ENCODE peak calls at places on chromosomes 11 and 22, in four cellular contexts. Z is PC-3, D is endothelial cell, C is B cell. M is an unnamed sample.

GRCh38 chr11:64368673-64369074 is 9.7 kb downstream of the RPS6KA4 start:
- DNase-seq in Z (no peak), D (no peak), C (peak), M (no peak)

GRCh38 chr11:79963886-79964660 is 523.2 kb upstream of the TENM4 start:
- DNase-seq in Z (no peak), D (no peak), C (no peak), M (no peak)

GRCh38 chr11:26846222-26846621 is 124.4 kb upstream of the SLC5A12 start:
- DNase-seq in Z (no peak), D (no peak), C (no peak), M (no peak)

GRCh38 chr11:36945384-36945783 is 347.3 kb upstream of the RAG2 start:
- DNase-seq in Z (peak), D (no peak), C (no peak), M (no peak)

GRCh38 chr11:9815486-9816136 is 151.7 kb downstream of the SWAP70 start:
- DNase-seq in Z (peak), D (no peak), C (no peak), M (no peak)

GRCh38 chr22:46057762-46058420 is 80.9 kb upstream of the WNT7B start:
- DNase-seq in Z (peak), D (no peak), C (peak), M (peak)

GRCh38 chr11:103433380-103433779 is 324.2 kb downstream of the DYNC2H1 start:
- DNase-seq in Z (peak), D (no peak), C (no peak), M (no peak)

GRCh38 chr11:13837286-13837685 is 125.2 kb upstream of the SPON1 start:
- DNase-seq in Z (peak), D (no peak), C (no peak), M (no peak)

GRCh38 chr22:37804886-37805857 is 2.6 kb upstream of the GCAT start:
- DNase-seq in Z (peak), D (peak), C (peak), M (peak)

GRCh38 chr11:40602866-40603578 is 856.4 kb downstream of the LRRC4C start:
- DNase-seq in Z (peak), D (no peak), C (no peak), M (no peak)

GRCh38 chr11:73342633-73343032 is 33.6 kb upstream of the RELT start:
- DNase-seq in Z (peak), D (peak), C (no peak), M (no peak)

GRCh38 chr11:96161271-96162089 is 181.5 kb downstream of the MAML2 start:
- DNase-seq in Z (peak), D (no peak), C (no peak), M (no peak)

GRCh38 chr11:116312560-116313340 is 460.0 kb downstream of the BUD13 start:
- DNase-seq in Z (no peak), D (no peak), C (no peak), M (no peak)

GRCh38 chr11:2527621-2528291 is 82.9 kb downstream of the KCNQ1 start:
- DNase-seq in Z (no peak), D (no peak), C (no peak), M (no peak)

GRCh38 chr22:32376681-32377080 is 19.0 kb downstream of the RFPL3 start:
- DNase-seq in Z (no peak), D (no peak), C (no peak), M (no peak)

GRCh38 chr11:85805387-85805786 is 5.6 kb downstream of the SYTL2 start:
- DNase-seq in Z (no peak), D (no peak), C (no peak), M (no peak)

GRCh38 chr22:43755452-43755851 is 56.7 kb downstream of the EFCAB6 start:
- DNase-seq in Z (no peak), D (no peak), C (no peak), M (no peak)

GRCh38 chr11:13667795-13668101 is 720 bp upstream of the FAR1 start:
- DNase-seq in Z (no peak), D (no peak), C (no peak), M (no peak)

GRCh38 chr11:59754859-59755700 is at the start of gene STX3:
- DNase-seq in Z (peak), D (peak), C (peak), M (no peak)

GRCh38 chr22:35209203-35209602 is 48.1 kb upstream of the HMGXB4 start:
- DNase-seq in Z (no peak), D (no peak), C (no peak), M (no peak)
- TF ChIP-seq CTCF in Z (no peak), D (no peak), C (no peak), M (no peak)

DNA sequence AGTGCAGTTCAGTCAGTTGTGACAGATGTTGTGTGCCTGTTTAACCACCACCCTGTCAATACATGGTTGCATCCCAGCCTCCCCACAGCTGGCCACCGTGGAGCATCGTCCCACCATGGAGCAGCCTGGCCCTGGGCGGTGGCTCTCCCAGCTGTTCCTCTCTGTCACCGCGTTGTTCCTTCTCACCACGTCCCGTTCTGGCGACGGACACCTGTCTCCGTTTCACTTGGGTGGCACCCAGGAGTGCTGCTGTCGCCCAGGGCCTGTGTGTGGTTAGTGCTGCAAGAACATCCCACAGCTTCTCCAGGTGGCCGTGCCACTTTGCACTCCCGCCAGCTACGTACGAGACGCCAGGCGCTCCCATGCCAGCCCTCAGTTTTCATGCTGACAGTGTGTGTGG is 26.5 kb downstream of the MUC6 start:
- DNase-seq in Z (no peak), D (no peak), C (no peak), M (no peak)
- TF ChIP-seq CTCF in Z (no peak), D (no peak), C (no peak), M (no peak)

GRCh38 chr11:123601737-123602136 is 52.7 kb downstream of the SCN3B start:
- DNase-seq in Z (no peak), D (no peak), C (no peak), M (no peak)
- TF ChIP-seq CTCF in Z (no peak), D (no peak), C (no peak), M (no peak)

DNA sequence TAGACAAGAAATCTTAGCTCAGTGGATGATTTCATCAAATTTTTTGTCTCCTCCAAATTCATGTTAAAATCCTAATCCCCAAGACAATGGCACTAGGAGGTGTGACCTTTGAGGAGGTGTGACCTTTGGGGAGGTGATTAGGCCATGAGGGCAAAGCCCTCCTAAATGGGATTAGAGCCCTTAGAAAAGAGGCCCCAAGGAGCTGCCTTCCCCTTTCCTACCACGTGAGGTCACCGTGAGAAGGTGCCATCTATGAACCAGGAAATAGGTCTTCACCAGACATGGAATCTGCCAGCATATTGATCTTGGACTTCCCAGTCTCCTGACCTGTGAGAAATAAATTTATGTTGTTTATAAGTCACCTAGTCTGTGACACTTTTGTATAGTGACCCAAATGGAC is 138.7 kb downstream of the TRIM29 start:
- DNase-seq in Z (peak), D (no peak), C (no peak), M (no peak)
- TF ChIP-seq CTCF in Z (peak), D (no peak), C (no peak), M (no peak)

DNA sequence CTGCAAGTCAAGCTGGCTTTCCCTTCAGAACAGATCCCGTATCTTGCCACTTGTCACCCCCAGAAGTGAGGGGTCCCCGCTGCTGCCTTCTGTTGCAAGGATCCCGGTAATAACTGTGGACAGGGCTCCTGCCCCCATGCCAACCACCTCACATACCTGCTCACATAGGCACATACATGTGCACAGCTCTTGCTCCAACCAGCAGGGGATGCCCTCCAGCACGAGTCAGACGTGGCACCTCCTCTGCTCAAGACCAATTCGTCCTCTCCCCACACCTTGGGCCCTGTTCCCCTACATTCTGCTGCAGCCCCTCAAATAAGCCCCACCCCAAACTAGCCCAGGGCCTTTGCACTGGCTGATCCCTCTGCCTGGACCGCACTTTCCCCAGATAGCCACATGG is 163.3 kb downstream of the CRYBB2 start:
- DNase-seq in Z (no peak), D (no peak), C (no peak), M (no peak)
- TF ChIP-seq CTCF in Z (peak), D (no peak), C (no peak), M (no peak)

GRCh38 chr22:42277988-42278776 is 7.7 kb upstream of the TCF20 start:
- DNase-seq in Z (no peak), D (peak), C (peak), M (no peak)
- TF ChIP-seq CTCF in Z (no peak), D (no peak), C (no peak), M (no peak)

GRCh38 chr22:26362471-26362870 is 66.6 kb upstream of the ASPHD2 start:
- DNase-seq in Z (no peak), D (no peak), C (no peak), M (no peak)
- TF ChIP-seq CTCF in Z (no peak), D (no peak), C (no peak), M (no peak)

GRCh38 chr11:124943242-124943641 is 7.4 kb upstream of the HEPACAM start:
- DNase-seq in Z (no peak), D (no peak), C (no peak), M (no peak)
- TF ChIP-seq CTCF in Z (no peak), D (no peak), C (no peak), M (no peak)

DNA sequence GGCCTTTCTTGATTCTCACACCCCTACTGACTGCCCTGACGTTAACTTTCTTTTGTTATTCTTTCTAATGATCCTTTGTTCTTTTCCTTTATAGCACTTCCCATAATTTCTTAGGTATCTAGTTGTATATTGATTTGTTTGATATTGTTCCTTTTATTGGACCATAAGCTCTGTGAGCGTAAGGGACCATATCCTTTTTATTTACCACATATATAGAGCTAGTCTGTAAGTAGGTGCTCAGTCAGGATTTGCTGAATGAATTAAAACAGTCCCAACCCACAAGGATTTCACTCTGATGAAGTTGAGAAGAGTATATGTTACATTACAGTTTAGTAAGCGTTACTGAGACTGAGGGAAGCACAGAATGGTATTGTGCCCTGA is 68.8 kb downstream of the EMSY start:
- DNase-seq in Z (no peak), D (no peak), C (no peak), M (no peak)
- TF ChIP-seq CTCF in Z (no peak), D (no peak), C (no peak), M (no peak)

M was measured in omental fat pad.